ENCODE peak calls at places on chromosomes 16 and 17, in nine cellular contexts. One of them, this sample, is unnamed.

GRCh38 chr17:56974055-56974454 is 3.9 kb upstream of the SCPEP1 start:
- DNase-seq in BJ: no peak
- DNase-seq in A549: no peak
- DNase-seq in lower leg skin: no peak
- DNase-seq in AG10803: no peak
- DNase-seq in body of pancreas: no peak
- DNase-seq in brain microvascular endothelial cell: no peak
- DNase-seq in sigmoid colon: no peak
- DNase-seq in stomach: no peak
- DNase-seq in this sample: no peak

GRCh38 chr17:58339775-58340622 is 11.4 kb upstream of the TSPOAP1 start:
- DNase-seq in BJ: no peak
- DNase-seq in A549: no peak
- DNase-seq in lower leg skin: no peak
- DNase-seq in AG10803: no peak
- DNase-seq in body of pancreas: no peak
- DNase-seq in brain microvascular endothelial cell: no peak
- DNase-seq in sigmoid colon: no peak
- DNase-seq in stomach: no peak
- DNase-seq in this sample: no peak

GRCh38 chr16:73058616-73059409 is 10.9 kb upstream of the ZFHX3 start:
- DNase-seq in BJ: no peak
- DNase-seq in A549: peak
- DNase-seq in lower leg skin: no peak
- DNase-seq in AG10803: peak
- DNase-seq in body of pancreas: peak
- DNase-seq in brain microvascular endothelial cell: peak
- DNase-seq in sigmoid colon: peak
- DNase-seq in stomach: peak
- DNase-seq in this sample: peak

GRCh38 chr17:58254803-58255202 is 16.4 kb downstream of the LPO start:
- DNase-seq in BJ: no peak
- DNase-seq in A549: no peak
- DNase-seq in lower leg skin: peak
- DNase-seq in AG10803: no peak
- DNase-seq in body of pancreas: no peak
- DNase-seq in brain microvascular endothelial cell: no peak
- DNase-seq in sigmoid colon: peak
- DNase-seq in stomach: no peak
- DNase-seq in this sample: no peak

GRCh38 chr17:28333083-28333746 is 2.1 kb downstream of the IFT20 start:
- DNase-seq in BJ: no peak
- DNase-seq in A549: no peak
- DNase-seq in lower leg skin: peak
- DNase-seq in AG10803: no peak
- DNase-seq in body of pancreas: no peak
- DNase-seq in brain microvascular endothelial cell: no peak
- DNase-seq in sigmoid colon: peak
- DNase-seq in stomach: no peak
- DNase-seq in this sample: no peak

GRCh38 chr17:5437721-5438317 is 1.1 kb downstream of the C1QBP start:
- DNase-seq in BJ: no peak
- DNase-seq in A549: no peak
- DNase-seq in lower leg skin: no peak
- DNase-seq in AG10803: peak
- DNase-seq in body of pancreas: no peak
- DNase-seq in brain microvascular endothelial cell: peak
- DNase-seq in sigmoid colon: no peak
- DNase-seq in stomach: no peak
- DNase-seq in this sample: peak

GRCh38 chr17:9183297-9183696 is 162.0 kb downstream of the NTN1 start:
- DNase-seq in BJ: no peak
- DNase-seq in A549: no peak
- DNase-seq in lower leg skin: no peak
- DNase-seq in AG10803: no peak
- DNase-seq in body of pancreas: no peak
- DNase-seq in brain microvascular endothelial cell: no peak
- DNase-seq in sigmoid colon: no peak
- DNase-seq in stomach: no peak
- DNase-seq in this sample: no peak

GRCh38 chr17:42288078-42288984 is at the start of gene STAT5A:
- DNase-seq in BJ: no peak
- DNase-seq in A549: peak
- DNase-seq in lower leg skin: peak
- DNase-seq in AG10803: peak
- DNase-seq in body of pancreas: peak
- DNase-seq in brain microvascular endothelial cell: peak
- DNase-seq in sigmoid colon: peak
- DNase-seq in stomach: peak
- DNase-seq in this sample: peak

GRCh38 chr17:17018021-17018441 is 24.2 kb upstream of the MPRIP start:
- DNase-seq in BJ: no peak
- DNase-seq in A549: no peak
- DNase-seq in lower leg skin: no peak
- DNase-seq in AG10803: no peak
- DNase-seq in body of pancreas: no peak
- DNase-seq in brain microvascular endothelial cell: no peak
- DNase-seq in sigmoid colon: peak
- DNase-seq in stomach: no peak
- DNase-seq in this sample: no peak

GRCh38 chr17:2406903-2407790 is 6.3 kb upstream of the MNT start:
- DNase-seq in BJ: peak
- DNase-seq in A549: peak
- DNase-seq in lower leg skin: peak
- DNase-seq in AG10803: peak
- DNase-seq in body of pancreas: peak
- DNase-seq in brain microvascular endothelial cell: peak
- DNase-seq in sigmoid colon: peak
- DNase-seq in stomach: peak
- DNase-seq in this sample: peak

GRCh38 chr17:80827646-80828643 is 163.7 kb upstream of the CHMP6 start:
- DNase-seq in BJ: no peak
- DNase-seq in A549: peak
- DNase-seq in lower leg skin: no peak
- DNase-seq in AG10803: no peak
- DNase-seq in body of pancreas: no peak
- DNase-seq in brain microvascular endothelial cell: no peak
- DNase-seq in sigmoid colon: peak
- DNase-seq in stomach: no peak
- DNase-seq in this sample: no peak

GRCh38 chr16:72426416-72426815 is 254.5 kb upstream of the PMFBP1 start:
- DNase-seq in BJ: no peak
- DNase-seq in A549: no peak
- DNase-seq in lower leg skin: no peak
- DNase-seq in AG10803: no peak
- DNase-seq in body of pancreas: no peak
- DNase-seq in brain microvascular endothelial cell: no peak
- DNase-seq in sigmoid colon: no peak
- DNase-seq in stomach: no peak
- DNase-seq in this sample: no peak

GRCh38 chr16:86899156-86899555 is 320.8 kb downstream of the FOXL1 start:
- DNase-seq in BJ: no peak
- DNase-seq in A549: no peak
- DNase-seq in lower leg skin: no peak
- DNase-seq in AG10803: no peak
- DNase-seq in body of pancreas: no peak
- DNase-seq in brain microvascular endothelial cell: no peak
- DNase-seq in sigmoid colon: no peak
- DNase-seq in stomach: no peak
- DNase-seq in this sample: no peak

GRCh38 chr16:86899757-86900156 is 321.4 kb downstream of the FOXL1 start:
- DNase-seq in BJ: no peak
- DNase-seq in A549: peak
- DNase-seq in lower leg skin: no peak
- DNase-seq in AG10803: peak
- DNase-seq in body of pancreas: no peak
- DNase-seq in brain microvascular endothelial cell: peak
- DNase-seq in sigmoid colon: no peak
- DNase-seq in stomach: no peak
- DNase-seq in this sample: no peak

GRCh38 chr16:86898386-86898785 is 320.0 kb downstream of the FOXL1 start:
- DNase-seq in BJ: no peak
- DNase-seq in A549: no peak
- DNase-seq in lower leg skin: no peak
- DNase-seq in AG10803: no peak
- DNase-seq in body of pancreas: no peak
- DNase-seq in brain microvascular endothelial cell: no peak
- DNase-seq in sigmoid colon: no peak
- DNase-seq in stomach: no peak
- DNase-seq in this sample: no peak

GRCh38 chr16:86903068-86903467 is 324.7 kb downstream of the FOXL1 start:
- DNase-seq in BJ: no peak
- DNase-seq in A549: no peak
- DNase-seq in lower leg skin: no peak
- DNase-seq in AG10803: no peak
- DNase-seq in body of pancreas: no peak
- DNase-seq in brain microvascular endothelial cell: no peak
- DNase-seq in sigmoid colon: no peak
- DNase-seq in stomach: no peak
- DNase-seq in this sample: no peak

DNA sequence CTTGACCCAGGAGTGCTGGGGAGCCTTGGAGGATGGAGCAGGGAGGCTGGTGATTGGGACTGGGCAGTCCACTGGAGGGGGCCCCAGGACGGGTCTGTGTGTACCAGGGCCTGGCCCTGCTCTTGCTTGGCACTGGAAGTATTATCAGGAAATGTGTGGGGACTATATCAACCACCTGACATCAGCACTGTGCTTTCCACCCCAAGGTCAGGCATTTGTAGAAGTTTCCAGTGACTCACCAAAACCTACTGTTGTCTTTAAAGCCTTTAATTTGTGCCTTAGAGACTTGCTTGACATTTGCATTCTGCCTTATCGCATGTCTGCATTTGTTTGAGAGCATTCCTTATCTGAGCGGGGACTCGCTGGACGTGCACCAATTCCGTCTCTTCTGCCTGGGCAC is 323.1 kb downstream of the FOXL1 start:
- DNase-seq in BJ: no peak
- DNase-seq in A549: peak
- DNase-seq in lower leg skin: no peak
- DNase-seq in AG10803: no peak
- DNase-seq in body of pancreas: peak
- DNase-seq in brain microvascular endothelial cell: peak
- DNase-seq in sigmoid colon: no peak
- DNase-seq in stomach: no peak
- DNase-seq in this sample: no peak
- TF ChIP-seq CTCF in BJ: no peak
- TF ChIP-seq CTCF in A549: no peak
- TF ChIP-seq CTCF in lower leg skin: no peak
- TF ChIP-seq CTCF in AG10803: no peak
- TF ChIP-seq CTCF in body of pancreas: no peak
- TF ChIP-seq CTCF in brain microvascular endothelial cell: peak
- TF ChIP-seq CTCF in sigmoid colon: no peak
- TF ChIP-seq CTCF in stomach: no peak
- TF ChIP-seq CTCF in this sample: no peak

GRCh38 chr17:40981115-40981514 is 3.0 kb downstream of the KRT40 start:
- DNase-seq in BJ: no peak
- DNase-seq in A549: no peak
- DNase-seq in lower leg skin: no peak
- DNase-seq in AG10803: no peak
- DNase-seq in body of pancreas: no peak
- DNase-seq in brain microvascular endothelial cell: no peak
- DNase-seq in sigmoid colon: no peak
- DNase-seq in stomach: no peak
- DNase-seq in this sample: no peak
- H3K4me3 ChIP-seq in BJ: no peak
- H3K4me3 ChIP-seq in A549: no peak
- H3K4me3 ChIP-seq in lower leg skin: no peak
- H3K4me3 ChIP-seq in AG10803: no peak
- H3K4me3 ChIP-seq in body of pancreas: no peak
- H3K4me3 ChIP-seq in brain microvascular endothelial cell: no peak
- H3K4me3 ChIP-seq in sigmoid colon: no peak
- H3K4me3 ChIP-seq in stomach: no peak
- H3K4me3 ChIP-seq in this sample: no peak

DNA sequence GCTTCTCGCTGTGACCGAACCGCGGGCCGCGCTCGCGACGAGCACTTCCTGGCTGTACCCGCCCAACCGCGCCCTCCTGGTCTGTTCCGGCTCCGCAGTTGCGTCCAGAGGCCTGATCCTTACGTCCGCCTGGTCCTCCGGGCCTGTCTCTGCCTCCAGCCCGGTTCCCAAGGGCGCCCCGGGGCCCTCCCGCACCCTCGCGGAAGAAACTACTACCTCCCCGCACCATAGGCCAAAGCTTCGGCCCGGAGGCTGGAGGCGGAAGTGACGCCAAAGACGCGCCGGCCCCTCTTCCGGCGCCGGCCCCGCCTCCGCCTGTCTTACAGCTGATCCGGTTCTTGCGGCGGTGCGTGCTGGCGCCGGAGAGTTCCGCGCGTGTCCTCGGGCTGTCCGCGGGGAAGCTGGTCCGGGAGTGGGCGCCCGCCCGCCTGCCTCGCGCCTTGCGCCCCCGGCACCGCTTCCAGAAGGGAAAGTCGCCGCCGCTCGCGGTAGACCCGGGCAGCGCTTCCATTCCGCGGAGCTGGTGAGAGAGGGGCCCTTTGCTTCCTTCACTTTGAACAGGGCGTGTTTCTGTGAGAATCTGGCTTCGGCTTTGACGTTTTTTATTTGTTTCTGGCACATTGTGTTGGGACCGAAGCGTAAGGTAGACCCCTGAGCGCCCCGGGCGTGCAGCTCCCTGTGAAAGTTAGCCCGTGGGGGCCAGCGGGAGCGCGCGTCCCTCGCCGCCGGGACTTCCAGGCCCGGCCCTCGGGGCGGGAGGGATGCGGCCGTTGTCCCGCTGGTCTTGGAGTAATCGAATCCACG is at the start of gene ZNF778:
- DNase-seq in BJ: no peak
- DNase-seq in A549: peak
- DNase-seq in lower leg skin: peak
- DNase-seq in AG10803: peak
- DNase-seq in body of pancreas: peak
- DNase-seq in brain microvascular endothelial cell: peak
- DNase-seq in sigmoid colon: peak
- DNase-seq in stomach: peak
- DNase-seq in this sample: peak
- TF ChIP-seq CTCF in BJ: no peak
- TF ChIP-seq CTCF in A549: no peak
- TF ChIP-seq CTCF in lower leg skin: no peak
- TF ChIP-seq CTCF in AG10803: no peak
- TF ChIP-seq CTCF in body of pancreas: no peak
- TF ChIP-seq CTCF in brain microvascular endothelial cell: no peak
- TF ChIP-seq CTCF in sigmoid colon: no peak
- TF ChIP-seq CTCF in stomach: no peak
- TF ChIP-seq CTCF in this sample: no peak

DNA sequence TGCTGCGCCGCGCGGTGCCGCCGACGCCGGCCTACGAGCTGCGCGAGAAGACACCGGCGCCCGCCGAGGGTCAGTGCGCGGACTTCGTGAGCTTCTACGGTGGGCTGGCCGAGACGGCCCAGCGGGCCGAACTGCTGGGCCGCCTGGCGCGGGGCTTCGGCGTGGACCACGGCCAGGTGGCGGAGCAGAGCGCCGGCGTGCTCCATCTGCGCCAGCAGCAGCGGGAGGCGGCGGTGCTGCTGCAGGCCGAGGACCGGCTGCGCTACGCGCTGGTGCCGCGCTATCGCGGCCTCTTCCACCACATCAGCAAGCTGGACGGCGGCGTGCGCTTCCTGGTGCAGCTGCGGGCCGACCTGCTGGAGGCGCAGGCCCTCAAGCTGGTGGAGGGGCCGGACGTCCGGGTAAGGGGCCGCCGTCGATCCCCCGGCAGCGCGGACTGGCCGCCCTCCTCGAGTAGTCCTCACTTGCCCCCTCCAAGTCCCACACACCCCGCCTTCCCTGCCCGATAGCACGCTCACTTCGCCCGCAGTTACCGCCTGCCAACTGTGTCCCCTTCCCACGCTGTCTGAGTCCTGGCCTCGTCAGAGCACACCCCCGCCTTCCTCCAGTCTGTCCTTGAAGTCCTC is 470 bp downstream of the MLYCD start:
- DNase-seq in BJ: no peak
- DNase-seq in A549: peak
- DNase-seq in lower leg skin: peak
- DNase-seq in AG10803: peak
- DNase-seq in body of pancreas: peak
- DNase-seq in brain microvascular endothelial cell: peak
- DNase-seq in sigmoid colon: peak
- DNase-seq in stomach: peak
- DNase-seq in this sample: peak
- H3K4me3 ChIP-seq in BJ: peak
- H3K4me3 ChIP-seq in A549: peak
- H3K4me3 ChIP-seq in lower leg skin: peak
- H3K4me3 ChIP-seq in AG10803: peak
- H3K4me3 ChIP-seq in body of pancreas: peak
- H3K4me3 ChIP-seq in brain microvascular endothelial cell: peak
- H3K4me3 ChIP-seq in sigmoid colon: peak
- H3K4me3 ChIP-seq in stomach: peak
- H3K4me3 ChIP-seq in this sample: peak